ENCODE peak calls at places on chromosomes 4 and X, in nine cellular contexts. O, D, F, J, K, W, C, P and E are unnamed samples.

GRCh38 chrX:42188730-42189129 is 265.4 kb upstream of the CASK start:
- DNase-seq in O (no peak), D (no peak), F (no peak), J (no peak), K (no peak), W (no peak), C (no peak), P (no peak), E (no peak)

GRCh38 chrX:118560380-118560932 is 64.8 kb downstream of the DOCK11 start:
- DNase-seq in O (no peak), D (no peak), F (no peak), J (no peak), K (no peak), W (no peak), C (no peak), P (no peak), E (no peak)

GRCh38 chrX:154396948-154397887 is 959 bp upstream of the RPL10 start:
- DNase-seq in O (peak; percentile 74), D (peak; percentile 48), F (peak; percentile 65), J (no peak), K (peak; percentile 71), W (peak; percentile 65), C (peak; percentile 43), P (peak; percentile 47), E (peak; percentile 52)

GRCh38 chrX:21875013-21875412 is 19.2 kb downstream of the YY2 start:
- DNase-seq in O (no peak), D (no peak), F (no peak), J (no peak), K (no peak), W (no peak), C (no peak), P (no peak), E (no peak)

GRCh38 chrX:119028733-119029110 is 44.1 kb upstream of the CT47C1 start:
- DNase-seq in O (no peak), D (no peak), F (no peak), J (no peak), K (no peak), W (no peak), C (no peak), P (no peak), E (no peak)

GRCh38 chr4:120692964-120693363 is 229.6 kb downstream of the PRDM5 start:
- DNase-seq in O (no peak), D (no peak), F (no peak), J (no peak), K (no peak), W (peak; percentile 74), C (no peak), P (peak; percentile 87), E (no peak)

GRCh38 chr4:1367230-1367935 is 20.4 kb downstream of the UVSSA start:
- DNase-seq in O (no peak), D (no peak), F (no peak), J (no peak), K (no peak), W (no peak), C (no peak), P (no peak), E (no peak)

GRCh38 chr4:132227349-132228165 is 921.5 kb upstream of the PCDH10 start:
- DNase-seq in O (peak; percentile 6), D (peak; percentile 54), F (no peak), J (no peak), K (no peak), W (no peak), C (no peak), P (peak; percentile 18), E (no peak)

GRCh38 chr4:95045429-95045828 is 287.7 kb downstream of the BMPR1B start:
- DNase-seq in O (no peak), D (no peak), F (no peak), J (no peak), K (no peak), W (no peak), C (no peak), P (no peak), E (no peak)

GRCh38 chrX:9420513-9420912 is 44.3 kb upstream of the TBL1X start:
- DNase-seq in O (no peak), D (no peak), F (no peak), J (no peak), K (no peak), W (peak; percentile 14), C (no peak), P (no peak), E (no peak)

GRCh38 chrX:150690126-150690525 is 3.1 kb upstream of the MTMR1 start:
- DNase-seq in O (no peak), D (no peak), F (no peak), J (no peak), K (no peak), W (peak; percentile 15), C (no peak), P (peak; percentile 93), E (no peak)

GRCh38 chr4:112589207-112589606 is 47.5 kb downstream of the ZGRF1 start:
- DNase-seq in O (no peak), D (no peak), F (no peak), J (no peak), K (no peak), W (no peak), C (no peak), P (peak; percentile 17), E (no peak)

GRCh38 chrX:13387656-13388421 is 68.0 kb upstream of the ATXN3L start:
- DNase-seq in O (no peak), D (no peak), F (no peak), J (no peak), K (no peak), W (no peak), C (no peak), P (no peak), E (no peak)

GRCh38 chrX:41827886-41828285 is 95.5 kb downstream of the CASK start:
- DNase-seq in O (no peak), D (no peak), F (no peak), J (no peak), K (no peak), W (no peak), C (no peak), P (peak; percentile 8), E (no peak)

GRCh38 chrX:38347136-38347535 is 5.3 kb upstream of the OTC start:
- DNase-seq in O (no peak), D (no peak), F (no peak), J (no peak), K (no peak), W (no peak), C (no peak), P (peak; percentile 49), E (no peak)

GRCh38 chr4:68498413-68499007 is 51.2 kb downstream of the TMPRSS11E start:
- DNase-seq in O (peak; percentile 50), D (peak; percentile 61), F (no peak), J (peak; percentile 29), K (peak; percentile 52), W (peak; percentile 75), C (peak; percentile 34), P (peak; percentile 68), E (peak; percentile 20)

GRCh38 chr4:77921701-77922100 is 59.1 kb downstream of the MRPL1 start:
- DNase-seq in O (no peak), D (no peak), F (no peak), J (no peak), K (no peak), W (peak; percentile 73), C (no peak), P (peak; percentile 89), E (no peak)

GRCh38 chr4:149292422-149293055 is 523.1 kb downstream of the IQCM start:
- DNase-seq in O (no peak), D (no peak), F (no peak), J (no peak), K (no peak), W (no peak), C (no peak), P (no peak), E (no peak)

GRCh38 chr4:1489639-1489995 is 83.4 kb upstream of the NKX1-1 start:
- DNase-seq in O (no peak), D (no peak), F (no peak), J (no peak), K (no peak), W (no peak), C (no peak), P (no peak), E (no peak)

GRCh38 chr4:109434007-109434792 is 585 bp downstream of the SEC24B start:
- DNase-seq in O (peak; percentile 14), D (peak; percentile 27), F (no peak), J (no peak), K (peak; percentile 58), W (peak; percentile 11), C (no peak), P (peak; percentile 42), E (peak; percentile 15)

GRCh38 chrX:49784747-49785280 is 44.3 kb upstream of the PAGE4 start:
- DNase-seq in O (no peak), D (no peak), F (no peak), J (no peak), K (no peak), W (no peak), C (no peak), P (no peak), E (no peak)

GRCh38 chr4:129377131-129377845 is 281.3 kb downstream of the C4orf33 start:
- DNase-seq in O (no peak), D (no peak), F (no peak), J (no peak), K (no peak), W (no peak), C (no peak), P (no peak), E (no peak)

GRCh38 chr4:88415982-88416381 is 37.3 kb downstream of the HERC6 start:
- DNase-seq in O (no peak), D (no peak), F (no peak), J (no peak), K (no peak), W (no peak), C (no peak), P (no peak), E (no peak)

GRCh38 chr4:185564355-185564754 is 29.0 kb upstream of the PDLIM3 start:
- DNase-seq in O (no peak), D (no peak), F (no peak), J (no peak), K (no peak), W (no peak), C (no peak), P (no peak), E (no peak)

GRCh38 chr4:78205601-78206000 is 148.5 kb downstream of the FRAS1 start:
- DNase-seq in O (no peak), D (peak; percentile 28), F (no peak), J (no peak), K (no peak), W (no peak), C (no peak), P (no peak), E (no peak)

GRCh38 chr4:2798399-2799301 is 5.8 kb downstream of the SH3BP2 start:
- DNase-seq in O (peak; percentile 74), D (no peak), F (peak; percentile 37), J (no peak), K (no peak), W (peak; percentile 48), C (no peak), P (no peak), E (no peak)

GRCh38 chr4:8537041-8537461 is 43.1 kb upstream of the GPR78 start:
- DNase-seq in O (no peak), D (no peak), F (no peak), J (no peak), K (no peak), W (peak; percentile 78), C (no peak), P (peak; percentile 81), E (no peak)

GRCh38 chr4:21202959-21203358 is 502.7 kb downstream of the PACRGL start:
- DNase-seq in O (no peak), D (no peak), F (no peak), J (no peak), K (no peak), W (no peak), C (no peak), P (no peak), E (no peak)

GRCh38 chrX:2767631-2768455 is 16.0 kb downstream of the XG start:
- DNase-seq in O (no peak), D (no peak), F (no peak), J (no peak), K (peak; percentile 81), W (peak; percentile 75), C (no peak), P (no peak), E (no peak)

GRCh38 chr4:169802871-169803270 is 45.1 kb upstream of the HPF1 start:
- DNase-seq in O (no peak), D (no peak), F (no peak), J (no peak), K (no peak), W (no peak), C (no peak), P (no peak), E (no peak)

GRCh38 chrX:48826876-48827653 is 752 bp downstream of the ERAS start:
- DNase-seq in O (no peak), D (no peak), F (no peak), J (no peak), K (no peak), W (no peak), C (no peak), P (no peak), E (no peak)